ENCODE peak calls at places on chromosomes 11 and 22, in ten cellular contexts. One of them, this sample, is unnamed.

GRCh38 chr22:50027639-50028537 is 15.3 kb upstream of the IL17REL start:
- DNase-seq in WTC11: no peak
- DNase-seq in hepatocyte: peak; percentile 4
- DNase-seq in dorsolateral prefrontal cortex: no peak
- DNase-seq in lower leg skin: no peak
- DNase-seq in RWPE1: peak; percentile 54
- DNase-seq in spleen: peak; percentile 73
- DNase-seq in HFFc6: peak; percentile 11
- DNase-seq in kidney: peak; percentile 87
- DNase-seq in left lung: no peak
- DNase-seq in this sample: no peak

GRCh38 chr11:82775736-82776346 is 42.2 kb upstream of the FAM181B start:
- DNase-seq in dorsolateral prefrontal cortex: no peak
- DNase-seq in hepatocyte: peak; percentile 30
- DNase-seq in lower leg skin: no peak
- DNase-seq in HFFc6: peak; percentile 21
- DNase-seq in RWPE1: peak; percentile 17
- DNase-seq in left lung: no peak
- DNase-seq in spleen: no peak
- DNase-seq in WTC11: peak; percentile 78
- DNase-seq in kidney: no peak
- DNase-seq in this sample: no peak

GRCh38 chr22:44143117-44143495 is 37.6 kb upstream of the PARVG start:
- DNase-seq in hepatocyte: no peak
- DNase-seq in WTC11: no peak
- DNase-seq in spleen: no peak
- DNase-seq in dorsolateral prefrontal cortex: no peak
- DNase-seq in left lung: no peak
- DNase-seq in lower leg skin: no peak
- DNase-seq in HFFc6: no peak
- DNase-seq in RWPE1: no peak
- DNase-seq in kidney: no peak
- DNase-seq in this sample: no peak

GRCh38 chr11:114783805-114784204 is 105.5 kb downstream of the NXPE2 start:
- DNase-seq in hepatocyte: peak; percentile 65
- DNase-seq in dorsolateral prefrontal cortex: no peak
- DNase-seq in kidney: no peak
- DNase-seq in RWPE1: no peak
- DNase-seq in lower leg skin: no peak
- DNase-seq in left lung: no peak
- DNase-seq in HFFc6: no peak
- DNase-seq in spleen: no peak
- DNase-seq in WTC11: no peak
- DNase-seq in this sample: no peak

GRCh38 chr11:45803981-45804805 is 756 bp upstream of the SLC35C1 start:
- DNase-seq in lower leg skin: peak; percentile 69
- DNase-seq in kidney: peak; percentile 95
- DNase-seq in hepatocyte: peak; percentile 90
- DNase-seq in left lung: peak; percentile 86
- DNase-seq in dorsolateral prefrontal cortex: peak; percentile 64
- DNase-seq in spleen: peak; percentile 95
- DNase-seq in HFFc6: peak; percentile 7
- DNase-seq in RWPE1: peak; percentile 39
- DNase-seq in WTC11: peak; percentile 79
- DNase-seq in this sample: peak; percentile 87

GRCh38 chr11:93089474-93090102 is 108.2 kb downstream of the SLC36A4 start:
- DNase-seq in HFFc6: peak; percentile 60
- DNase-seq in kidney: no peak
- DNase-seq in hepatocyte: peak; percentile 54
- DNase-seq in WTC11: peak; percentile 19
- DNase-seq in lower leg skin: peak; percentile 15
- DNase-seq in RWPE1: no peak
- DNase-seq in left lung: no peak
- DNase-seq in spleen: no peak
- DNase-seq in dorsolateral prefrontal cortex: no peak
- DNase-seq in this sample: no peak

GRCh38 chr22:50088096-50088495 is 1.7 kb upstream of the MOV10L1 start:
- DNase-seq in hepatocyte: no peak
- DNase-seq in HFFc6: no peak
- DNase-seq in RWPE1: no peak
- DNase-seq in left lung: no peak
- DNase-seq in WTC11: no peak
- DNase-seq in dorsolateral prefrontal cortex: no peak
- DNase-seq in spleen: no peak
- DNase-seq in lower leg skin: no peak
- DNase-seq in kidney: peak; percentile 45
- DNase-seq in this sample: no peak

GRCh38 chr11:63978551-63979235 is 4.3 kb downstream of the COX8A start:
- DNase-seq in kidney: no peak
- DNase-seq in left lung: no peak
- DNase-seq in spleen: no peak
- DNase-seq in RWPE1: no peak
- DNase-seq in hepatocyte: no peak
- DNase-seq in lower leg skin: no peak
- DNase-seq in HFFc6: no peak
- DNase-seq in WTC11: no peak
- DNase-seq in dorsolateral prefrontal cortex: no peak
- DNase-seq in this sample: no peak

GRCh38 chr22:20403779-20404140 is 9.8 kb downstream of the ZNF74 start:
- DNase-seq in kidney: no peak
- DNase-seq in RWPE1: no peak
- DNase-seq in lower leg skin: no peak
- DNase-seq in dorsolateral prefrontal cortex: no peak
- DNase-seq in left lung: no peak
- DNase-seq in HFFc6: no peak
- DNase-seq in hepatocyte: no peak
- DNase-seq in WTC11: no peak
- DNase-seq in spleen: peak; percentile 64
- DNase-seq in this sample: peak; percentile 54

GRCh38 chr11:4697583-4697982 is at the start of gene OR51E2:
- DNase-seq in dorsolateral prefrontal cortex: no peak
- DNase-seq in HFFc6: no peak
- DNase-seq in RWPE1: no peak
- DNase-seq in lower leg skin: no peak
- DNase-seq in kidney: no peak
- DNase-seq in hepatocyte: peak; percentile 49
- DNase-seq in WTC11: no peak
- DNase-seq in left lung: no peak
- DNase-seq in spleen: no peak
- DNase-seq in this sample: no peak

GRCh38 chr11:83464181-83464580 is 178.0 kb upstream of the CCDC90B start:
- DNase-seq in RWPE1: no peak
- DNase-seq in left lung: no peak
- DNase-seq in spleen: no peak
- DNase-seq in kidney: no peak
- DNase-seq in HFFc6: no peak
- DNase-seq in lower leg skin: no peak
- DNase-seq in dorsolateral prefrontal cortex: no peak
- DNase-seq in WTC11: no peak
- DNase-seq in hepatocyte: no peak
- DNase-seq in this sample: no peak

GRCh38 chr11:34546511-34547206 is 33.1 kb upstream of the ELF5 start:
- DNase-seq in left lung: no peak
- DNase-seq in WTC11: no peak
- DNase-seq in lower leg skin: no peak
- DNase-seq in kidney: no peak
- DNase-seq in spleen: no peak
- DNase-seq in dorsolateral prefrontal cortex: peak; percentile 48
- DNase-seq in hepatocyte: no peak
- DNase-seq in RWPE1: no peak
- DNase-seq in HFFc6: no peak
- DNase-seq in this sample: no peak

GRCh38 chr11:90288207-90288821 is 65.5 kb upstream of the CHORDC1 start:
- DNase-seq in hepatocyte: peak; percentile 48
- DNase-seq in left lung: no peak
- DNase-seq in RWPE1: peak; percentile 45
- DNase-seq in dorsolateral prefrontal cortex: no peak
- DNase-seq in kidney: no peak
- DNase-seq in WTC11: no peak
- DNase-seq in lower leg skin: no peak
- DNase-seq in HFFc6: peak; percentile 0
- DNase-seq in spleen: no peak
- DNase-seq in this sample: no peak

GRCh38 chr11:16356057-16356750 is at the start of gene SOX6:
- DNase-seq in left lung: no peak
- DNase-seq in HFFc6: peak; percentile 45
- DNase-seq in dorsolateral prefrontal cortex: no peak
- DNase-seq in WTC11: no peak
- DNase-seq in lower leg skin: no peak
- DNase-seq in kidney: no peak
- DNase-seq in hepatocyte: peak; percentile 52
- DNase-seq in spleen: no peak
- DNase-seq in RWPE1: no peak
- DNase-seq in this sample: no peak

DNA sequence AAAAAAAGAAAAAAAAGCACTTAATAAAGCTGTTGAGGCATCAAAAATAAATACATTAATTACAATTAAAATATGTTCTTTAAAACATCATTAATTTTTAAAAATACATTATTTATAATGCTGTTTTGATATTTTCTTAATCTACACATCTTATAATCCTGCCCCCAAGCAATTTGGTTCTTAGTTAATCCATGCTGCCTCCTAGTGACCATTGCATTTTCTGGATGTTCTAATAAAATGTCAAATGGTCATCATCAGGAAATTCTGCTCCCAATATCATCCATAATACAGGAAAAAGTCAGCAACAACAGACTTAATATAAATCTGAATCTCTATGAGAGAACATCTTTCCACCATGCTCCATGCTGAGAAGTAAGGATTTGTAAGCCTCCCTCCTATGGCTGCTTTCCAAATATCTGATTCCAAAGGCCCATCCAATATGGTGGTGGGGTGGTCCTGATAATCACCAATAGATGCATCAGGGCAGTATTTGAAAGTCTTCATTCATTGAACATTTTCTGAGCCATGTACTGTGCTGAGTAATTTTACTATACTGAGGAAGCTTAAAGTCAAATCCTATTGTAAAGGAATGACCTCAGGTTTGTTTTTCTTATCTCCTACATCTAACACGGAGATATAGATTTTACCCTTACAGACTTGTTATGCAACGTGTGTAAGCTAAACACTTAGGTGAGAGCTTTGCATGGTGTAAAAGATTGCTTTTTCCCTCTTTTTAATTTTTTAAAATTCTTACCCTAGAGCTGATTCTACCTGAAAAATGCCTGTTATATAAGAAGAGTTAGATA is 124.7 kb upstream of the BMAL1 start:
- DNase-seq in spleen: no peak
- DNase-seq in dorsolateral prefrontal cortex: no peak
- DNase-seq in hepatocyte: no peak
- DNase-seq in lower leg skin: no peak
- DNase-seq in left lung: no peak
- DNase-seq in WTC11: no peak
- DNase-seq in HFFc6: peak; percentile 24
- DNase-seq in RWPE1: no peak
- DNase-seq in kidney: no peak
- DNase-seq in this sample: no peak
- TF ChIP-seq CTCF in spleen: no peak
- TF ChIP-seq CTCF in dorsolateral prefrontal cortex: peak; percentile 51
- TF ChIP-seq CTCF in hepatocyte: peak; percentile 52
- TF ChIP-seq CTCF in lower leg skin: no peak
- TF ChIP-seq CTCF in left lung: peak; percentile 45
- TF ChIP-seq CTCF in WTC11: no peak
- TF ChIP-seq CTCF in HFFc6: peak; percentile 81
- TF ChIP-seq CTCF in RWPE1: no peak
- TF ChIP-seq CTCF in kidney: peak; percentile 50
- TF ChIP-seq CTCF in this sample: peak; percentile 50

DNA sequence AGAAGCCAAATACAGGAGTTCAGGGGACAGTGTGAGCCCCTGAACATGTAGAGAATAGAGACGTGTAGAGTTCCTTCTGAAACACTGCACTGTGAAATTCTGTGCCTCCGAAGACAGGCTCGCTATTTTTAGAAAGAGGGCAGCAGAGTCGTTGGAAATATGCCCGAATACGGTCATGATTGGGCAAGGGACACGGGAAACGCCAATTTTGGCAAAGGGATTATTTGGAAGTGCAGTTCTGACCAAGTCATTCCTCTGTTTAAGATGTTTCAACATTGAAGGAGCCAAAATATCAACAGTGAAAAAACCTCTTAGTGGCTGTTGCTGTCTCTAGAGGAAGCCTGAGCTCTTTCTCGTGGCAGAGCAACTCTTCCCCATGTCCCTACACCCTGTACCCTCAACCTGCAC is 9.5 kb upstream of the CBX6 start:
- DNase-seq in spleen: no peak
- DNase-seq in RWPE1: no peak
- DNase-seq in kidney: no peak
- DNase-seq in lower leg skin: peak; percentile 74
- DNase-seq in WTC11: no peak
- DNase-seq in hepatocyte: no peak
- DNase-seq in dorsolateral prefrontal cortex: no peak
- DNase-seq in HFFc6: peak; percentile 67
- DNase-seq in left lung: no peak
- DNase-seq in this sample: no peak
- TF ChIP-seq CTCF in spleen: no peak
- TF ChIP-seq CTCF in RWPE1: no peak
- TF ChIP-seq CTCF in kidney: no peak
- TF ChIP-seq CTCF in lower leg skin: no peak
- TF ChIP-seq CTCF in WTC11: no peak
- TF ChIP-seq CTCF in hepatocyte: no peak
- TF ChIP-seq CTCF in dorsolateral prefrontal cortex: no peak
- TF ChIP-seq CTCF in HFFc6: no peak
- TF ChIP-seq CTCF in left lung: no peak
- TF ChIP-seq CTCF in this sample: no peak

DNA sequence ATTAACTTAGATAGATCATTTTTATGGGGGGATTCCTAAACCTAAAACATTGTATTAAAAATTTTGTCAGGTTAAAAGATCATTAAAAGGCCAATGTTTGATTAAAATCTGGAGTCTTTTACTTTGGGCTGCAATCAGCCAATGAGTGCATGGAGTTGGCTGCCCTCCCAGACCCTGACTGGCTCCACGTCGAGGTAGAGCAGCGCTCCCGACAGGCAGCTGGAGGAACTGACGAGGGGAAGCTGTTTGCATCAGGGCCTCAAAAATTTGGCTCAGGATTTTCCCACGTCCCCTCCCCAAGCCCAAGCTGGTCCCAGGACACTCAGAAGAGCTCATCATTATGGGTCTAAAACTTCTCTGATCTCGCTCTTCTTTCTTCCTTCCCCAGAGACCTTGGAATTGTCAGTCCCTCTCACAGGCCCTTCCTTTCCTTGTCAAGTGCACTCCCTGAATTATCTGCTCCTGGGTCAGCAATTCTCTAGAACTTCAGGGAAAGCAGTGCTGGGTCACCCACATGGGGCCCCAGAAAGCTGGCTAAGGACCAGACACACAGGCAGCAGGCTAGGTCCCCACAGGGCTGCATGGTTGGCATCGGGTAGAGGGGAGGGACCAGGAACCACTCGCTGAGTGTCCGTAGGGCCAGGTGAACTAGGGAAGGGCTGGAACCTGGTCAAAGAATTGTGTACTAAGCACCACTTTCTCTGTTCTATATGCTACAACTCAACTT is 119.6 kb upstream of the IGLL5 start:
- DNase-seq in kidney: no peak
- DNase-seq in left lung: no peak
- DNase-seq in hepatocyte: no peak
- DNase-seq in spleen: no peak
- DNase-seq in dorsolateral prefrontal cortex: no peak
- DNase-seq in lower leg skin: no peak
- DNase-seq in HFFc6: no peak
- DNase-seq in RWPE1: no peak
- DNase-seq in WTC11: peak; percentile 73
- DNase-seq in this sample: no peak
- TF ChIP-seq CTCF in kidney: no peak
- TF ChIP-seq CTCF in left lung: no peak
- TF ChIP-seq CTCF in hepatocyte: no peak
- TF ChIP-seq CTCF in spleen: no peak
- TF ChIP-seq CTCF in dorsolateral prefrontal cortex: no peak
- TF ChIP-seq CTCF in lower leg skin: no peak
- TF ChIP-seq CTCF in HFFc6: no peak
- TF ChIP-seq CTCF in RWPE1: no peak
- TF ChIP-seq CTCF in WTC11: peak; percentile 32
- TF ChIP-seq CTCF in this sample: no peak

GRCh38 chr22:46422896-46423295 is 87.4 kb downstream of the TRMU start:
- DNase-seq in left lung: no peak
- DNase-seq in WTC11: no peak
- DNase-seq in kidney: peak; percentile 58
- DNase-seq in dorsolateral prefrontal cortex: no peak
- DNase-seq in HFFc6: no peak
- DNase-seq in hepatocyte: no peak
- DNase-seq in lower leg skin: no peak
- DNase-seq in RWPE1: no peak
- DNase-seq in spleen: no peak
- DNase-seq in this sample: peak; percentile 80
- TF ChIP-seq CTCF in left lung: no peak
- TF ChIP-seq CTCF in WTC11: no peak
- TF ChIP-seq CTCF in kidney: no peak
- TF ChIP-seq CTCF in dorsolateral prefrontal cortex: no peak
- TF ChIP-seq CTCF in HFFc6: no peak
- TF ChIP-seq CTCF in hepatocyte: no peak
- TF ChIP-seq CTCF in lower leg skin: no peak
- TF ChIP-seq CTCF in RWPE1: no peak
- TF ChIP-seq CTCF in spleen: no peak
- TF ChIP-seq CTCF in this sample: no peak

This sample was measured in right lobe of liver.